ENCODE peak calls at places on chromosomes 1 and 21, in ten cellular contexts. One of them, this sample, is unnamed.

GRCh38 chr21:46069719-46070279 is 28.1 kb upstream of the COL6A2 start:
- DNase-seq in SK-N-SH: no peak
- DNase-seq in neural progenitor cell: no peak
- DNase-seq in aorta: peak; percentile 59
- DNase-seq in right atrium auricular region: peak; percentile 18
- DNase-seq in CD8-positive, alpha-beta T cell: no peak
- DNase-seq in lower lobe of right lung: peak; percentile 14
- DNase-seq in cardiac fibroblast: no peak
- DNase-seq in AG10803: no peak
- DNase-seq in fibroblast of lung: no peak
- DNase-seq in this sample: no peak

GRCh38 chr1:62727656-62728396 is 39.6 kb upstream of the DOCK7 start:
- DNase-seq in CD8-positive, alpha-beta T cell: no peak
- DNase-seq in neural progenitor cell: peak; percentile 39
- DNase-seq in cardiac fibroblast: no peak
- DNase-seq in lower lobe of right lung: no peak
- DNase-seq in SK-N-SH: no peak
- DNase-seq in right atrium auricular region: no peak
- DNase-seq in fibroblast of lung: no peak
- DNase-seq in aorta: no peak
- DNase-seq in AG10803: peak; percentile 44
- DNase-seq in this sample: no peak

GRCh38 chr1:229980009-229980408 is 87.0 kb upstream of the GALNT2 start:
- DNase-seq in lower lobe of right lung: no peak
- DNase-seq in cardiac fibroblast: no peak
- DNase-seq in AG10803: peak; percentile 4
- DNase-seq in CD8-positive, alpha-beta T cell: no peak
- DNase-seq in neural progenitor cell: no peak
- DNase-seq in SK-N-SH: no peak
- DNase-seq in right atrium auricular region: no peak
- DNase-seq in fibroblast of lung: no peak
- DNase-seq in aorta: no peak
- DNase-seq in this sample: peak; percentile 12

GRCh38 chr1:1622578-1623094 is 7.3 kb downstream of the MIB2 start:
- DNase-seq in CD8-positive, alpha-beta T cell: no peak
- DNase-seq in AG10803: no peak
- DNase-seq in right atrium auricular region: no peak
- DNase-seq in aorta: peak; percentile 77
- DNase-seq in SK-N-SH: no peak
- DNase-seq in cardiac fibroblast: no peak
- DNase-seq in fibroblast of lung: no peak
- DNase-seq in lower lobe of right lung: no peak
- DNase-seq in neural progenitor cell: no peak
- DNase-seq in this sample: no peak

GRCh38 chr1:115791816-115792215 is 23.3 kb upstream of the CASQ2 start:
- DNase-seq in AG10803: no peak
- DNase-seq in aorta: no peak
- DNase-seq in cardiac fibroblast: no peak
- DNase-seq in fibroblast of lung: no peak
- DNase-seq in lower lobe of right lung: no peak
- DNase-seq in right atrium auricular region: no peak
- DNase-seq in SK-N-SH: no peak
- DNase-seq in CD8-positive, alpha-beta T cell: no peak
- DNase-seq in neural progenitor cell: no peak
- DNase-seq in this sample: no peak

GRCh38 chr1:77430966-77431735 is 149.3 kb downstream of the AK5 start:
- DNase-seq in cardiac fibroblast: peak; percentile 41
- DNase-seq in neural progenitor cell: no peak
- DNase-seq in AG10803: peak; percentile 61
- DNase-seq in fibroblast of lung: no peak
- DNase-seq in CD8-positive, alpha-beta T cell: no peak
- DNase-seq in aorta: no peak
- DNase-seq in right atrium auricular region: no peak
- DNase-seq in SK-N-SH: no peak
- DNase-seq in lower lobe of right lung: no peak
- DNase-seq in this sample: no peak

GRCh38 chr1:113142791-113143190 is 69.8 kb downstream of the LRIG2 start:
- DNase-seq in SK-N-SH: no peak
- DNase-seq in aorta: no peak
- DNase-seq in right atrium auricular region: no peak
- DNase-seq in neural progenitor cell: no peak
- DNase-seq in cardiac fibroblast: peak; percentile 83
- DNase-seq in CD8-positive, alpha-beta T cell: no peak
- DNase-seq in lower lobe of right lung: no peak
- DNase-seq in fibroblast of lung: peak; percentile 25
- DNase-seq in AG10803: peak; percentile 76
- DNase-seq in this sample: no peak

GRCh38 chr1:201405484-201405831 is 6.3 kb upstream of the LAD1 start:
- DNase-seq in right atrium auricular region: no peak
- DNase-seq in CD8-positive, alpha-beta T cell: no peak
- DNase-seq in lower lobe of right lung: peak; percentile 81
- DNase-seq in aorta: no peak
- DNase-seq in cardiac fibroblast: no peak
- DNase-seq in fibroblast of lung: no peak
- DNase-seq in neural progenitor cell: no peak
- DNase-seq in SK-N-SH: no peak
- DNase-seq in AG10803: no peak
- DNase-seq in this sample: peak; percentile 77

GRCh38 chr1:15341634-15342375 is 67.9 kb upstream of the EFHD2 start:
- DNase-seq in CD8-positive, alpha-beta T cell: no peak
- DNase-seq in right atrium auricular region: no peak
- DNase-seq in aorta: peak; percentile 19
- DNase-seq in fibroblast of lung: peak; percentile 74
- DNase-seq in neural progenitor cell: no peak
- DNase-seq in SK-N-SH: no peak
- DNase-seq in cardiac fibroblast: peak; percentile 39
- DNase-seq in AG10803: peak; percentile 51
- DNase-seq in lower lobe of right lung: no peak
- DNase-seq in this sample: no peak

GRCh38 chr1:72262735-72263134 is 19.6 kb downstream of the NEGR1 start:
- DNase-seq in aorta: no peak
- DNase-seq in CD8-positive, alpha-beta T cell: no peak
- DNase-seq in neural progenitor cell: no peak
- DNase-seq in SK-N-SH: no peak
- DNase-seq in right atrium auricular region: no peak
- DNase-seq in fibroblast of lung: no peak
- DNase-seq in AG10803: no peak
- DNase-seq in cardiac fibroblast: no peak
- DNase-seq in lower lobe of right lung: no peak
- DNase-seq in this sample: no peak

GRCh38 chr1:170375082-170375733 is 156.8 kb upstream of the GORAB start:
- DNase-seq in CD8-positive, alpha-beta T cell: no peak
- DNase-seq in SK-N-SH: no peak
- DNase-seq in cardiac fibroblast: no peak
- DNase-seq in right atrium auricular region: no peak
- DNase-seq in aorta: no peak
- DNase-seq in neural progenitor cell: no peak
- DNase-seq in AG10803: no peak
- DNase-seq in fibroblast of lung: peak; percentile 18
- DNase-seq in lower lobe of right lung: no peak
- DNase-seq in this sample: no peak

GRCh38 chr1:7784492-7785071 is 491 bp downstream of the PER3 start:
- DNase-seq in lower lobe of right lung: peak; percentile 60
- DNase-seq in AG10803: peak; percentile 9
- DNase-seq in SK-N-SH: no peak
- DNase-seq in neural progenitor cell: peak; percentile 15
- DNase-seq in fibroblast of lung: no peak
- DNase-seq in cardiac fibroblast: peak; percentile 1
- DNase-seq in aorta: peak; percentile 79
- DNase-seq in right atrium auricular region: no peak
- DNase-seq in CD8-positive, alpha-beta T cell: no peak
- DNase-seq in this sample: no peak

GRCh38 chr1:221030121-221030649 is 150.9 kb downstream of the HLX start:
- DNase-seq in right atrium auricular region: no peak
- DNase-seq in neural progenitor cell: no peak
- DNase-seq in fibroblast of lung: no peak
- DNase-seq in lower lobe of right lung: no peak
- DNase-seq in SK-N-SH: peak; percentile 22
- DNase-seq in aorta: no peak
- DNase-seq in CD8-positive, alpha-beta T cell: no peak
- DNase-seq in cardiac fibroblast: no peak
- DNase-seq in AG10803: no peak
- DNase-seq in this sample: no peak

GRCh38 chr1:32521165-32521564 is 18.1 kb upstream of the ZBTB8A start:
- DNase-seq in SK-N-SH: no peak
- DNase-seq in neural progenitor cell: no peak
- DNase-seq in fibroblast of lung: no peak
- DNase-seq in lower lobe of right lung: no peak
- DNase-seq in AG10803: no peak
- DNase-seq in CD8-positive, alpha-beta T cell: no peak
- DNase-seq in aorta: no peak
- DNase-seq in cardiac fibroblast: no peak
- DNase-seq in right atrium auricular region: no peak
- DNase-seq in this sample: no peak
- H3K4me3 ChIP-seq in SK-N-SH: no peak overlapping the region
- H3K4me3 ChIP-seq in neural progenitor cell: no peak overlapping the region
- H3K4me3 ChIP-seq in fibroblast of lung: no peak overlapping the region
- H3K4me3 ChIP-seq in lower lobe of right lung: peak overlapping the region; percentile 47
- H3K4me3 ChIP-seq in AG10803: no peak overlapping the region
- H3K4me3 ChIP-seq in CD8-positive, alpha-beta T cell: no peak overlapping the region
- H3K4me3 ChIP-seq in aorta: no peak overlapping the region
- H3K4me3 ChIP-seq in cardiac fibroblast: no peak overlapping the region
- H3K4me3 ChIP-seq in right atrium auricular region: no peak overlapping the region
- H3K4me3 ChIP-seq in this sample: no peak overlapping the region

DNA sequence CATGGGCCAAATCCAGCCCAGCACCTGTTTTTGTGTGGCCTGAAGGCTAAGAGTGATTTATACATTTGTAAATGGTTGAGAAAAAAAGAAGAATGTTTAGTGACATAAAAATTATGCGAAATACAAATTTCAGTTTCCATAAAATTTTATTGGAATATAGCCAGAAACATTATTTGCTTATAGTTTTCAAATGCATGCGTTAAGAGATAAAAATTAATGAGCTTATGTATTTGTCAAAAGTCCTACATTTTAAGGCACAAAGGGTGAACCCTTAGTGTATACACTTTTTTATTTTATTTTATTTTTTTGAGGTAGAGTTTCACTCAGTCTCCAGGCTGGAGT is 2.1 kb downstream of the MORC3 start:
- DNase-seq in neural progenitor cell: no peak
- DNase-seq in right atrium auricular region: no peak
- DNase-seq in aorta: no peak
- DNase-seq in cardiac fibroblast: no peak
- DNase-seq in lower lobe of right lung: no peak
- DNase-seq in AG10803: no peak
- DNase-seq in CD8-positive, alpha-beta T cell: no peak
- DNase-seq in SK-N-SH: no peak
- DNase-seq in fibroblast of lung: no peak
- DNase-seq in this sample: no peak
- H3K4me3 ChIP-seq in neural progenitor cell: peak overlapping the region; percentile 74
- H3K4me3 ChIP-seq in right atrium auricular region: no peak overlapping the region
- H3K4me3 ChIP-seq in aorta: no peak overlapping the region
- H3K4me3 ChIP-seq in cardiac fibroblast: no peak overlapping the region
- H3K4me3 ChIP-seq in lower lobe of right lung: peak overlapping the region; percentile 81
- H3K4me3 ChIP-seq in AG10803: peak overlapping the region; percentile 84
- H3K4me3 ChIP-seq in CD8-positive, alpha-beta T cell: peak overlapping the region; percentile 63
- H3K4me3 ChIP-seq in SK-N-SH: peak overlapping the region; percentile 80
- H3K4me3 ChIP-seq in fibroblast of lung: peak overlapping the region; percentile 74
- H3K4me3 ChIP-seq in this sample: peak overlapping the region; percentile 79

GRCh38 chr1:36124404-36125128 is 456 bp downstream of the COL8A2 start:
- DNase-seq in right atrium auricular region: no peak
- DNase-seq in lower lobe of right lung: no peak
- DNase-seq in fibroblast of lung: no peak
- DNase-seq in AG10803: no peak
- DNase-seq in CD8-positive, alpha-beta T cell: no peak
- DNase-seq in cardiac fibroblast: no peak
- DNase-seq in SK-N-SH: peak; percentile 33
- DNase-seq in aorta: no peak
- DNase-seq in neural progenitor cell: no peak
- DNase-seq in this sample: no peak

GRCh38 chr1:36125129-36125991 is at the start of gene COL8A2:
- DNase-seq in cardiac fibroblast: no peak
- DNase-seq in AG10803: no peak
- DNase-seq in neural progenitor cell: peak; percentile 47
- DNase-seq in fibroblast of lung: no peak
- DNase-seq in right atrium auricular region: no peak
- DNase-seq in SK-N-SH: peak; percentile 88
- DNase-seq in CD8-positive, alpha-beta T cell: no peak
- DNase-seq in aorta: peak; percentile 91
- DNase-seq in lower lobe of right lung: peak; percentile 65
- DNase-seq in this sample: no peak

GRCh38 chr1:36122062-36122461 is 3.0 kb downstream of the COL8A2 start:
- DNase-seq in neural progenitor cell: no peak
- DNase-seq in fibroblast of lung: no peak
- DNase-seq in CD8-positive, alpha-beta T cell: no peak
- DNase-seq in cardiac fibroblast: no peak
- DNase-seq in aorta: no peak
- DNase-seq in SK-N-SH: no peak
- DNase-seq in right atrium auricular region: no peak
- DNase-seq in AG10803: no peak
- DNase-seq in lower lobe of right lung: no peak
- DNase-seq in this sample: no peak

GRCh38 chr1:36122463-36123025 is 2.5 kb downstream of the COL8A2 start:
- DNase-seq in CD8-positive, alpha-beta T cell: no peak
- DNase-seq in lower lobe of right lung: no peak
- DNase-seq in right atrium auricular region: no peak
- DNase-seq in cardiac fibroblast: no peak
- DNase-seq in aorta: no peak
- DNase-seq in AG10803: no peak
- DNase-seq in fibroblast of lung: no peak
- DNase-seq in SK-N-SH: peak; percentile 12
- DNase-seq in neural progenitor cell: no peak
- DNase-seq in this sample: no peak

DNA sequence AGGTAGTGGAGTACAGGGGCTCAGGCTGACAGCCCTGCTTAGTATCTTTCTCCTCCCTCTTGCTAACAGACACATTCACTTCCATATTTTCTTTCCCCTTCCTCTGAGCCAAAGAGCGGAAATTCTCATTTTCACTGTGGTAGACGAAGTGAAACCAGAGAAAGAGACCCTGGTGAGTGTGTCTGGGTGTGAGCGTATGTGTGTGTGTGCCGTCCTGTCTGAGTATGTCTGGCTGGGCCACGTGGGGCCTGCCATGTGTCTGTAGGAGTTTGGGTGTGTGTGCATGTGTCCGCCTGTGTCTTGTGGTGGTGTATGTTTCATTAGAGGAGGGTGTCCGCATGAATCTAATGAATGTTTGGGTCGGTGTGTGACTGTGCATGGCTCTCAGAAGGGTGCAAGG is 1.7 kb downstream of the COL8A2 start:
- DNase-seq in CD8-positive, alpha-beta T cell: no peak
- DNase-seq in neural progenitor cell: no peak
- DNase-seq in cardiac fibroblast: no peak
- DNase-seq in aorta: no peak
- DNase-seq in AG10803: peak; percentile 37
- DNase-seq in SK-N-SH: no peak
- DNase-seq in fibroblast of lung: no peak
- DNase-seq in right atrium auricular region: no peak
- DNase-seq in lower lobe of right lung: peak; percentile 77
- DNase-seq in this sample: no peak
- H3K4me3 ChIP-seq in CD8-positive, alpha-beta T cell: no peak overlapping the region
- H3K4me3 ChIP-seq in neural progenitor cell: no peak overlapping the region
- H3K4me3 ChIP-seq in cardiac fibroblast: no peak overlapping the region
- H3K4me3 ChIP-seq in aorta: no peak overlapping the region
- H3K4me3 ChIP-seq in AG10803: no peak overlapping the region
- H3K4me3 ChIP-seq in SK-N-SH: no peak overlapping the region
- H3K4me3 ChIP-seq in fibroblast of lung: no peak overlapping the region
- H3K4me3 ChIP-seq in right atrium auricular region: no peak overlapping the region
- H3K4me3 ChIP-seq in lower lobe of right lung: peak overlapping the region; percentile 0
- H3K4me3 ChIP-seq in this sample: no peak overlapping the region

GRCh38 chr1:41727749-41728115 is 191.0 kb downstream of the HIVEP3 start:
- DNase-seq in lower lobe of right lung: no peak
- DNase-seq in aorta: no peak
- DNase-seq in CD8-positive, alpha-beta T cell: no peak
- DNase-seq in neural progenitor cell: no peak
- DNase-seq in right atrium auricular region: no peak
- DNase-seq in fibroblast of lung: no peak
- DNase-seq in cardiac fibroblast: no peak
- DNase-seq in AG10803: no peak
- DNase-seq in SK-N-SH: no peak
- DNase-seq in this sample: no peak
- H3K4me3 ChIP-seq in lower lobe of right lung: no peak overlapping the region
- H3K4me3 ChIP-seq in aorta: no peak overlapping the region
- H3K4me3 ChIP-seq in CD8-positive, alpha-beta T cell: no peak overlapping the region
- H3K4me3 ChIP-seq in neural progenitor cell: no peak overlapping the region
- H3K4me3 ChIP-seq in right atrium auricular region: no peak overlapping the region
- H3K4me3 ChIP-seq in fibroblast of lung: no peak overlapping the region
- H3K4me3 ChIP-seq in cardiac fibroblast: no peak overlapping the region
- H3K4me3 ChIP-seq in AG10803: no peak overlapping the region
- H3K4me3 ChIP-seq in SK-N-SH: no peak overlapping the region
- H3K4me3 ChIP-seq in this sample: no peak overlapping the region

This sample was measured in kidney epithelial cell.